ENCODE peak calls at places on chromosome 13, in five cellular contexts. One of them, this sample, is unnamed.

GRCh38 chr13:33348366-33348765 is 62.8 kb upstream of the STARD13 start:
- DNase-seq in NCI-H226: no peak
- DNase-seq in ascending aorta: no peak
- DNase-seq in WTC11: no peak
- DNase-seq in NB4: no peak
- DNase-seq in this sample: no peak

GRCh38 chr13:33380487-33381079 is 95.0 kb upstream of the STARD13 start:
- DNase-seq in ascending aorta: no peak
- DNase-seq in NB4: no peak
- DNase-seq in WTC11: no peak
- DNase-seq in NCI-H226: no peak
- DNase-seq in this sample: no peak

GRCh38 chr13:52455677-52456041 is 381 bp downstream of the CKAP2 start:
- DNase-seq in NCI-H226: peak; percentile 31
- DNase-seq in WTC11: peak; percentile 91
- DNase-seq in ascending aorta: peak; percentile 19
- DNase-seq in NB4: peak; percentile 93
- DNase-seq in this sample: peak; percentile 64

GRCh38 chr13:94928127-94928526 is 215.8 kb upstream of the SOX21 start:
- DNase-seq in ascending aorta: no peak
- DNase-seq in NB4: no peak
- DNase-seq in WTC11: no peak
- DNase-seq in NCI-H226: no peak
- DNase-seq in this sample: no peak

GRCh38 chr13:112767506-112768471 is 78.0 kb downstream of the ATP11A start:
- DNase-seq in NCI-H226: no peak
- DNase-seq in ascending aorta: no peak
- DNase-seq in WTC11: no peak
- DNase-seq in NB4: no peak
- DNase-seq in this sample: peak; percentile 26

GRCh38 chr13:80716610-80717081 is 375.7 kb upstream of the SPRY2 start:
- DNase-seq in WTC11: no peak
- DNase-seq in NCI-H226: no peak
- DNase-seq in ascending aorta: no peak
- DNase-seq in NB4: no peak
- DNase-seq in this sample: no peak

GRCh38 chr13:112112534-112113276 is 45.8 kb downstream of the SOX1 start:
- DNase-seq in NCI-H226: no peak
- DNase-seq in NB4: no peak
- DNase-seq in ascending aorta: no peak
- DNase-seq in WTC11: no peak
- DNase-seq in this sample: no peak

GRCh38 chr13:89401209-89401810 is 1730.1 kb downstream of the SLITRK5 start:
- DNase-seq in NB4: peak; percentile 76
- DNase-seq in WTC11: no peak
- DNase-seq in ascending aorta: no peak
- DNase-seq in NCI-H226: peak; percentile 41
- DNase-seq in this sample: peak; percentile 10

GRCh38 chr13:95403349-95404140 is 102.3 kb upstream of the ABCC4 start:
- DNase-seq in NCI-H226: no peak
- DNase-seq in WTC11: peak; percentile 81
- DNase-seq in NB4: no peak
- DNase-seq in ascending aorta: no peak
- DNase-seq in this sample: no peak

This sample was measured in hippocampal formation.